ENCODE peak calls at places on chromosomes 5 and 9, in eight cellular contexts. S, L, C, T, U, K, Y and P are unnamed samples. For H3K36me3 and H3K4me1, the result is how much of the 10 kb centered on the place peaks cover.

GRCh38 chr5:89289604-89290003 is 406.6 kb upstream of the MEF2C start:
- DNase-seq in L (no peak), U (no peak), T (no peak), K (no peak), C (no peak), Y (no peak), S (no peak), P (no peak)

GRCh38 chr5:149143470-149143869 is 2.2 kb downstream of the ABLIM3 start:
- DNase-seq in Y (no peak), K (peak), U (no peak), C (no peak), S (no peak), L (no peak), T (no peak), P (no peak)

GRCh38 chr5:27855491-27855890 is 817.1 kb upstream of the CDH9 start:
- DNase-seq in L (no peak), T (no peak), C (no peak), Y (no peak), S (no peak), K (no peak), U (no peak), P (no peak)

GRCh38 chr9:123769723-123770122 is 160.2 kb downstream of the DENND1A start:
- DNase-seq in L (no peak), U (peak), S (no peak), T (no peak), Y (no peak), K (no peak), C (no peak), P (no peak)

GRCh38 chr5:41418220-41419031 is 92.0 kb downstream of the PLCXD3 start:
- DNase-seq in T (no peak), U (peak), S (no peak), K (no peak), C (no peak), Y (no peak), L (peak), P (no peak)

GRCh38 chr9:3329361-3329760 is 196.4 kb downstream of the RFX3 start:
- DNase-seq in L (no peak), Y (no peak), T (no peak), C (no peak), S (no peak), K (no peak), U (no peak), P (no peak)

GRCh38 chr9:128439273-128439672 is 16.5 kb upstream of the ODF2 start:
- DNase-seq in Y (no peak), L (no peak), S (no peak), K (no peak), T (no peak), C (no peak), U (no peak), P (no peak)

GRCh38 chr5:141402553-141403328 is at the start of gene PCDHGA9:
- DNase-seq in K (no peak), C (no peak), S (peak), T (no peak), Y (no peak), L (no peak), U (no peak), P (no peak)

GRCh38 chr9:20805766-20806165 is 121.7 kb downstream of the FOCAD start:
- DNase-seq in U (no peak), K (no peak), S (no peak), C (no peak), T (no peak), Y (no peak), L (no peak), P (no peak)

GRCh38 chr9:20713172-20713571 is 29.1 kb downstream of the FOCAD start:
- DNase-seq in C (no peak), L (no peak), K (no peak), T (no peak), U (no peak), S (peak), Y (no peak), P (no peak)

GRCh38 chr9:90546200-90546599 is 96.4 kb downstream of the DIRAS2 start:
- DNase-seq in L (peak), Y (no peak), T (no peak), U (peak), S (peak), K (peak), C (no peak), P (peak)

GRCh38 chr5:11482011-11482410 is 422.2 kb downstream of the CTNND2 start:
- DNase-seq in Y (no peak), S (no peak), U (no peak), T (no peak), K (no peak), L (no peak), C (no peak), P (no peak)

GRCh38 chr5:95930141-95930540 is 31.5 kb downstream of the ELL2 start:
- DNase-seq in U (no peak), S (no peak), T (no peak), L (no peak), K (no peak), C (no peak), Y (no peak), P (no peak)

GRCh38 chr5:147887026-147887627 is 8.6 kb downstream of the SCGB3A2 start:
- DNase-seq in S (peak), T (no peak), K (no peak), U (peak), C (no peak), Y (no peak), L (peak), P (no peak)

GRCh38 chr5:149206524-149207141 is 65.0 kb upstream of the AFAP1L1 start:
- DNase-seq in U (no peak), C (no peak), K (peak), L (no peak), T (no peak), S (no peak), Y (no peak), P (no peak)

GRCh38 chr9:131743501-131743900 is 3.6 kb upstream of the RAPGEF1 start:
- DNase-seq in L (no peak), U (no peak), Y (no peak), K (no peak), S (no peak), C (peak), T (no peak), P (no peak)

GRCh38 chr5:134079748-134080581 is 34.5 kb upstream of the TCF7 start:
- DNase-seq in Y (no peak), C (no peak), U (no peak), S (no peak), T (no peak), L (no peak), K (no peak), P (no peak)

GRCh38 chr9:137893670-137894069 is 16.1 kb downstream of the CACNA1B start:
- DNase-seq in K (no peak), L (no peak), U (no peak), Y (no peak), C (peak), T (no peak), S (no peak), P (no peak)

GRCh38 chr9:128103589-128103962 is 24.0 kb downstream of the PTGES2 start:
- DNase-seq in Y (peak), U (peak), L (no peak), T (no peak), C (peak), S (no peak), K (no peak), P (no peak)

GRCh38 chr9:85430659-85431370 is 310.9 kb downstream of the AGTPBP1 start:
- DNase-seq in K (peak), Y (no peak), T (no peak), U (peak), C (no peak), L (no peak), S (no peak), P (no peak)

GRCh38 chr9:120307599-120307998 is 272.4 kb downstream of the CDK5RAP2 start:
- DNase-seq in T (no peak), U (no peak), Y (no peak), L (no peak), C (no peak), S (no peak), K (no peak), P (no peak)

GRCh38 chr9:120308495-120308894 is 271.5 kb downstream of the CDK5RAP2 start:
- DNase-seq in S (no peak), Y (no peak), L (no peak), C (no peak), K (no peak), U (peak), T (no peak), P (peak)

GRCh38 chr9:120312031-120312430 is 267.9 kb downstream of the CDK5RAP2 start:
- DNase-seq in L (no peak), Y (no peak), T (no peak), U (no peak), K (no peak), S (no peak), C (no peak), P (no peak)

GRCh38 chr9:120306561-120306960 is 273.4 kb downstream of the CDK5RAP2 start:
- DNase-seq in K (no peak), Y (no peak), U (no peak), C (no peak), T (no peak), S (no peak), L (no peak), P (no peak)

GRCh38 chr9:120310035-120310434 is 269.9 kb downstream of the CDK5RAP2 start:
- DNase-seq in T (no peak), C (no peak), Y (no peak), L (no peak), S (no peak), K (no peak), U (no peak), P (no peak)
- H3K36me3 ChIP-seq in T (under half), C (under half), Y (under half), L (under half), S (under half), K (under half), U (under half), P (under half)

GRCh38 chr9:14317667-14318255 is 3.8 kb upstream of the NFIB start:
- DNase-seq in K (no peak), Y (no peak), C (no peak), U (no peak), L (no peak), T (no peak), S (no peak), P (no peak)
- H3K4me1 ChIP-seq in K (under half), Y (under half), C (under half), U (under half), L (under half), T (under half), S (under half), P (under half)

GRCh38 chr9:97633859-97634485 is 351 bp downstream of the NCBP1 start:
- DNase-seq in C (no peak), T (no peak), Y (no peak), L (no peak), U (no peak), K (no peak), S (no peak), P (no peak)
- H3K36me3 ChIP-seq in C (under half), T (under half), Y (under half), L (under half), U (under half), K (under half), S (under half), P (under half)

GRCh38 chr5:132296412-132297001 is 2.3 kb downstream of the SLC22A4 start:
- DNase-seq in T (no peak), L (no peak), U (no peak), Y (no peak), S (no peak), C (no peak), K (peak), P (no peak)
- H3K4me1 ChIP-seq in T (under half), L (under half), U (under half), Y (under half), S (under half), C (under half), K (under half), P (under half)

DNA sequence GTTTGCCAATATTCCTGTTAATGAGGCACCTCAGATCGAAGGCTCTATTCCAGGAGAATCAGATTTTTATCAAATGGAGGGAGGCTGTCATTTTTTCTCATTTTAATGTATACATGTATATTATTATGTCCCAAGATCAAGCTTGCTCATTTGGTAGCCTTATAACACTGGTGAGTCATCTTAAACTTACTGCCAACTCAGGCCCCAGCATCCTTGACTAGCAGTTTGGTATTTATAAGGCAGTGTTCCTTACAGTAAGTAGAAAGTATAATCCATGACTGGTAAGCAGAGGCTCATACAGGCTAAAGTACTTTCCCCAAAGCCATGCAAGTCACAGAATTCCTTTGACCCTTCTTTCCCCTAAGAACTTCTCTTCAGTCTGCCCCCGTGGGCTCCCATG is 90.7 kb upstream of the NR3C1 start:
- DNase-seq in Y (no peak), K (no peak), T (no peak), U (no peak), L (no peak), S (peak), C (no peak), P (no peak)
- H3K36me3 ChIP-seq in Y (under half), K (under half), T (under half), U (under half), L (under half), S (under half), C (under half), P (under half)

GRCh38 chr9:134343637-134344036 is 17.4 kb downstream of the RXRA start:
- DNase-seq in T (no peak), C (peak), U (no peak), L (no peak), S (no peak), Y (no peak), K (peak), P (no peak)

GRCh38 chr9:134344068-134344820 is 18.0 kb downstream of the RXRA start:
- DNase-seq in K (peak), S (peak), C (peak), Y (no peak), T (peak), L (no peak), U (no peak), P (no peak)

GRCh38 chr9:134341306-134341705 is 15.1 kb downstream of the RXRA start:
- DNase-seq in K (peak), T (peak), C (peak), S (no peak), U (no peak), Y (no peak), L (no peak), P (no peak)

GRCh38 chr9:134341929-134342745 is 15.9 kb downstream of the RXRA start:
- DNase-seq in U (no peak), Y (no peak), K (no peak), L (no peak), C (no peak), T (no peak), S (no peak), P (no peak)

DNA sequence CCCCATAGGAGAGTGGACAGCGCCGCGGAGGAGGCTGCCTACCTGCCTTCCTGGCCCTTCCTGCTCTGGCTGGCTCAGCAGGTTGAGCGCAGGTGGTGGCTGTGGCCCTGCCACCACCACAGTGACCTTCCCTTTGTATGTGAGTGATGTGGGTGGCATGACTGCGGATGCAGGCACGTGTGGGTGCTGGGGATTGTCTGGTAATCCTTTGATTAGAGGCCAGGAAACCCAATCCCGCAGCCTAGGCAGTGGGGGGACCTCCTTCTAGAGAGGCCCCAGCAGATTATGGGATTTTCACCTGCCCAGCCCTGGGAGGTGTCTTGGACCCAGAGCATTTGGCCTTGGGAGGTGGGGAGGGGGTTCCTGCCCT is 16.5 kb downstream of the RXRA start:
- DNase-seq in S (no peak), C (no peak), Y (no peak), T (no peak), K (no peak), U (no peak), L (no peak), P (no peak)
- H3K4me1 ChIP-seq in S (under half), C (half or more), Y (half or more), T (half or more), K (half or more), U (under half), L (under half), P (under half)

DNA sequence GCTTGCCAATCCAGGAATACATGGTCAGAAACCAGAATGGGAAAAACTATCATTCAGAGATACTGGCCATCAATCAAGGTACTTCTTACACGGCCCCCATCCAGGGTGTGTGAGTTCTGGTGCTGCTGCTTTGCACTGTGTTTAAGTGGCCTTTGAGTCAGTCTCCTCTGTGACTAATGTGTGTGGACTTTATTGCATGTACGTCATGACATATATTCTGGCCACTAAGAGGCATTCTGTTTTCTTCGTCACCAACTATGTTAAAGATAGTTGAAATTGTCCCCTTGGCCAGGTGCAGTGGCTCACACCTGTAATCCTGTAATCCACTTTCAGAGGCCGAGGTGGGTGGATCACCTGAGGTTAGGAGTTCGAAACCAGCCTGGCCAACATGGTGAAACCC is 8.5 kb downstream of the EXOSC3 start:
- DNase-seq in K (no peak), S (no peak), T (no peak), C (no peak), Y (no peak), U (no peak), L (no peak), P (no peak)
- H3K36me3 ChIP-seq in K (half or more), S (under half), T (under half), C (half or more), Y (under half), U (under half), L (half or more), P (under half)

GRCh38 chr9:89442016-89442415 is 55.9 kb downstream of the SEMA4D start:
- DNase-seq in T (no peak), S (no peak), K (no peak), Y (peak), L (no peak), C (no peak), U (no peak), P (no peak)
- H3K4me1 ChIP-seq in T (under half), S (under half), K (under half), Y (under half), L (under half), C (under half), U (under half), P (under half)

GRCh38 chr9:745761-746414 is 95.6 kb upstream of the DMRT1 start:
- DNase-seq in C (no peak), S (no peak), L (no peak), K (no peak), Y (no peak), T (no peak), U (no peak), P (no peak)
- H3K36me3 ChIP-seq in C (half or more), S (under half), L (under half), K (under half), Y (under half), T (under half), U (under half), P (under half)

GRCh38 chr5:168931638-168932345 is 352.6 kb upstream of the PANK3 start:
- DNase-seq in S (no peak), C (no peak), L (no peak), U (no peak), K (no peak), T (no peak), Y (no peak), P (no peak)
- H3K4me1 ChIP-seq in S (under half), C (under half), L (under half), U (under half), K (under half), T (under half), Y (under half), P (under half)